ENCODE peak calls at places on chromosomes 7 and 10, in five cellular contexts. L, V, F, Y and S are unnamed samples.

GRCh38 chr7:73885975-73886798 is 25.2 kb downstream of the TMEM270 start:
- DNase-seq in L (no peak), V (no peak), F (no peak), Y (no peak), S (peak; percentile 27)

GRCh38 chr7:129958643-129959479 is 6.1 kb upstream of the UBE2H start:
- DNase-seq in L (peak; percentile 96), V (no peak), F (no peak), Y (peak; percentile 45), S (peak; percentile 74)

GRCh38 chr7:152617056-152617455 is 58.9 kb downstream of the XRCC2 start:
- DNase-seq in L (no peak), V (no peak), F (no peak), Y (no peak), S (no peak)

GRCh38 chr7:69430502-69431145 is 167.7 kb upstream of the AUTS2 start:
- DNase-seq in L (no peak), V (no peak), F (no peak), Y (no peak), S (no peak)

GRCh38 chr7:142534726-142535122 is 214.5 kb upstream of the PRSS1 start:
- DNase-seq in L (no peak), V (no peak), F (no peak), Y (no peak), S (no peak)

GRCh38 chr7:41702635-41703371 is at the start of gene INHBA:
- DNase-seq in L (peak; percentile 47), V (peak; percentile 96), F (no peak), Y (peak; percentile 78), S (no peak)

GRCh38 chr10:12605580-12606405 is 256.4 kb downstream of the CAMK1D start:
- DNase-seq in L (peak; percentile 89), V (no peak), F (peak; percentile 33), Y (peak; percentile 21), S (no peak)

GRCh38 chr10:91901784-91902677 is 7.3 kb downstream of the FGFBP3 start:
- DNase-seq in L (peak; percentile 93), V (peak; percentile 71), F (no peak), Y (peak; percentile 67), S (peak; percentile 78)

GRCh38 chr7:128398016-128398840 is 11.6 kb downstream of the IMPDH1 start:
- DNase-seq in L (peak; percentile 52), V (no peak), F (peak; percentile 69), Y (no peak), S (peak; percentile 39)

GRCh38 chr7:41085244-41085643 is 617.6 kb downstream of the INHBA start:
- DNase-seq in L (peak; percentile 29), V (no peak), F (no peak), Y (no peak), S (no peak)

GRCh38 chr7:135673360-135673706 is 11.0 kb downstream of the STMP1 start:
- DNase-seq in L (no peak), V (no peak), F (no peak), Y (no peak), S (no peak)

GRCh38 chr10:71770255-71770654 is 3.1 kb downstream of the VSIR start:
- DNase-seq in L (peak; percentile 67), V (peak; percentile 27), F (no peak), Y (no peak), S (peak; percentile 40)